ENCODE peak calls at places on chromosomes 12 and 14, in ten cellular contexts. L is AG10803; X is HEK293T; G is NCI-H1105; I is NCI-H510A treated with DMSO at 0.1 percent for 48 hours; U is anterior cingulate cortex; W is central memory CD4-positive, alpha-beta T cell; R is GM10248; F is activated effector memory CD4-positive, alpha-beta T cell treated with anti-CD3 and anti-CD28 coated beads, Interleukin-2, amount 50 U/mL, for 16 hours; Q is EH. A is an unnamed sample.

GRCh38 chr12:3090238-3091029 is 13.3 kb downstream of the TSPAN9 start:
- DNase-seq in L (no peak), X (no peak), G (no peak), I (no peak), U (no peak), W (no peak), R (no peak), F (no peak), Q (no peak), A (no peak)

GRCh38 chr12:68831751-68832503 is 23.9 kb downstream of the MDM2 start:
- DNase-seq in L (peak; percentile 35), X (no peak), G (no peak), I (no peak), U (no peak), W (no peak), R (no peak), F (no peak), Q (peak; percentile 47), A (no peak)

GRCh38 chr12:109821968-109822367 is 11.2 kb downstream of the TRPV4 start:
- DNase-seq in L (no peak), X (no peak), G (no peak), I (no peak), U (no peak), W (no peak), R (no peak), F (no peak), Q (no peak), A (no peak)

GRCh38 chr14:73833530-73834257 is 17.9 kb upstream of the PTGR2 start:
- DNase-seq in L (peak; percentile 78), X (no peak), G (no peak), I (no peak), U (peak; percentile 19), W (no peak), R (no peak), F (no peak), Q (peak; percentile 49), A (peak; percentile 41)

GRCh38 chr14:71166434-71166833 is 259.2 kb downstream of the PCNX1 start:
- DNase-seq in L (peak; percentile 83), X (peak; percentile 55), G (no peak), I (peak; percentile 19), U (no peak), W (no peak), R (no peak), F (no peak), Q (peak; percentile 74), A (peak; percentile 77)

GRCh38 chr12:107774349-107775029 is at the start of gene ASCL4:
- DNase-seq in L (no peak), X (peak; percentile 11), G (no peak), I (no peak), U (no peak), W (no peak), R (no peak), F (no peak), Q (no peak), A (peak; percentile 9)

GRCh38 chr14:65226824-65227604 is 124.7 kb upstream of the MAX start:
- DNase-seq in L (peak; percentile 65), X (no peak), G (no peak), I (no peak), U (no peak), W (no peak), R (no peak), F (no peak), Q (peak; percentile 60), A (no peak)

GRCh38 chr14:54486685-54487084 is 2.1 kb downstream of the GMFB start:
- DNase-seq in L (no peak), X (no peak), G (no peak), I (no peak), U (no peak), W (no peak), R (no peak), F (no peak), Q (no peak), A (no peak)

GRCh38 chr14:83632375-83632774 is 1897.6 kb upstream of the FLRT2 start:
- DNase-seq in L (no peak), X (no peak), G (peak; percentile 65), I (no peak), U (no peak), W (no peak), R (no peak), F (no peak), Q (no peak), A (no peak)

GRCh38 chr14:34174973-34175372 is 224.1 kb upstream of the EGLN3 start:
- DNase-seq in L (no peak), X (no peak), G (peak; percentile 42), I (peak; percentile 32), U (no peak), W (no peak), R (no peak), F (no peak), Q (no peak), A (no peak)

A was measured in iPS-NIHi11.